ENCODE peak calls at places on chromosomes 6 and 20, in seven cellular contexts. B is fibroblast of mammary gland; T is psoas muscle; H is activated CD8-positive, alpha-beta memory T cell treated with anti-CD3 and anti-CD28 coated beads for 1 hour; S is amygdala; P is T-helper 1 cell; N is activated CD8-positive, alpha-beta T cell treated with anti-CD3 and anti-CD28 coated beads for 36 hours. O is an unnamed sample.

GRCh38 chr6:16841241-16841640 is 80.0 kb upstream of the ATXN1 start:
- DNase-seq in B (no peak), T (no peak), H (no peak), S (no peak), P (no peak), N (no peak), O (no peak)

GRCh38 chr20:34022154-34022842 is 28.6 kb downstream of the RALY start:
- DNase-seq in B (peak), T (no peak), H (no peak), S (no peak), P (no peak), N (peak), O (peak)

GRCh38 chr20:3276400-3277015 is 37.5 kb upstream of the SLC4A11 start:
- DNase-seq in B (peak), T (no peak), H (no peak), S (no peak), P (no peak), N (peak), O (peak)

GRCh38 chr6:113644861-113645575 is 212.1 kb upstream of the MARCKS start:
- DNase-seq in B (peak), T (no peak), H (no peak), S (no peak), P (no peak), N (no peak), O (peak)

GRCh38 chr6:72560721-72561593 is 60.9 kb upstream of the KCNQ5 start:
- DNase-seq in B (peak), T (no peak), H (no peak), S (no peak), P (no peak), N (peak), O (no peak)

GRCh38 chr6:154441995-154442310 is 68.5 kb downstream of the CNKSR3 start:
- DNase-seq in B (no peak), T (no peak), H (no peak), S (no peak), P (no peak), N (no peak), O (no peak)

GRCh38 chr20:53202781-53203180 is 230.6 kb downstream of the TSHZ2 start:
- DNase-seq in B (peak), T (no peak), H (no peak), S (no peak), P (no peak), N (no peak), O (peak)

GRCh38 chr20:44572551-44573500 is 9.6 kb upstream of the PKIG start:
- DNase-seq in B (peak), T (peak), H (no peak), S (peak), P (no peak), N (no peak), O (peak)

GRCh38 chr6:109962271-109962670 is 15.8 kb upstream of the GPR6 start:
- DNase-seq in B (no peak), T (no peak), H (no peak), S (no peak), P (no peak), N (no peak), O (no peak)

GRCh38 chr6:18425218-18425617 is 38.1 kb downstream of the RNF144B start:
- DNase-seq in B (no peak), T (no peak), H (no peak), S (no peak), P (no peak), N (no peak), O (no peak)

GRCh38 chr6:9532621-9533557 is 882.0 kb downstream of the TFAP2A start:
- DNase-seq in B (peak), T (no peak), H (no peak), S (no peak), P (no peak), N (no peak), O (peak)

GRCh38 chr20:13139459-13140150 is 81.5 kb upstream of the ISM1 start:
- DNase-seq in B (peak), T (no peak), H (no peak), S (no peak), P (no peak), N (no peak), O (no peak)

GRCh38 chr20:57996936-57997629 is 231.4 kb downstream of the ANKRD60 start:
- DNase-seq in B (peak), T (no peak), H (no peak), S (no peak), P (no peak), N (peak), O (peak)

GRCh38 chr6:155861821-155862220 is 406.2 kb upstream of the NOX3 start:
- DNase-seq in B (no peak), T (no peak), H (no peak), S (no peak), P (no peak), N (no peak), O (no peak)

GRCh38 chr20:45781391-45781931 is 10.2 kb downstream of the WFDC3 start:
- DNase-seq in B (peak), T (no peak), H (no peak), S (no peak), P (no peak), N (no peak), O (peak)

GRCh38 chr6:125293587-125293986 is 8.2 kb downstream of the HDDC2 start:
- DNase-seq in B (no peak), T (no peak), H (no peak), S (no peak), P (no peak), N (no peak), O (no peak)

GRCh38 chr20:25299801-25300200 is 51.9 kb downstream of the PYGB start:
- DNase-seq in B (peak), T (no peak), H (no peak), S (no peak), P (no peak), N (no peak), O (peak)

GRCh38 chr20:21397341-21398108 is at the start of gene NKX2-4:
- DNase-seq in B (no peak), T (no peak), H (no peak), S (no peak), P (no peak), N (no peak), O (no peak)